ENCODE peak calls at places on chromosomes 6 and 20, in nine cellular contexts. One of them, this sample, is unnamed.

GRCh38 chr6:47252636-47253035 is 57.1 kb downstream of the TNFRSF21 start:
- DNase-seq in pancreas: no peak
- DNase-seq in RWPE1: no peak
- DNase-seq in foreskin keratinocyte: no peak
- DNase-seq in CD8-positive, alpha-beta T cell: no peak
- DNase-seq in H9: no peak
- DNase-seq in body of pancreas: no peak
- DNase-seq in lung: no peak
- DNase-seq in HL-60: no peak
- DNase-seq in this sample: no peak

GRCh38 chr20:63333241-63333836 is 27.8 kb downstream of the CHRNA4 start:
- DNase-seq in lung: no peak
- DNase-seq in HL-60: no peak
- DNase-seq in CD8-positive, alpha-beta T cell: no peak
- DNase-seq in foreskin keratinocyte: no peak
- DNase-seq in RWPE1: peak
- DNase-seq in body of pancreas: no peak
- DNase-seq in H9: no peak
- DNase-seq in pancreas: no peak
- DNase-seq in this sample: no peak

GRCh38 chr6:112234596-112234995 is 19.8 kb downstream of the LAMA4 start:
- DNase-seq in HL-60: no peak
- DNase-seq in body of pancreas: no peak
- DNase-seq in foreskin keratinocyte: no peak
- DNase-seq in CD8-positive, alpha-beta T cell: no peak
- DNase-seq in H9: no peak
- DNase-seq in lung: no peak
- DNase-seq in pancreas: no peak
- DNase-seq in RWPE1: no peak
- DNase-seq in this sample: no peak

GRCh38 chr6:119728935-119729334 is 379.4 kb upstream of the MAN1A1 start:
- DNase-seq in RWPE1: no peak
- DNase-seq in CD8-positive, alpha-beta T cell: no peak
- DNase-seq in HL-60: no peak
- DNase-seq in body of pancreas: no peak
- DNase-seq in pancreas: no peak
- DNase-seq in foreskin keratinocyte: no peak
- DNase-seq in H9: no peak
- DNase-seq in lung: no peak
- DNase-seq in this sample: no peak

GRCh38 chr20:48822879-48823385 is 4.9 kb downstream of the PREX1 start:
- DNase-seq in lung: no peak
- DNase-seq in H9: no peak
- DNase-seq in CD8-positive, alpha-beta T cell: no peak
- DNase-seq in foreskin keratinocyte: no peak
- DNase-seq in RWPE1: no peak
- DNase-seq in HL-60: peak
- DNase-seq in body of pancreas: no peak
- DNase-seq in pancreas: no peak
- DNase-seq in this sample: no peak

GRCh38 chr20:64245746-64246595 is 9.6 kb upstream of the PCMTD2 start:
- DNase-seq in body of pancreas: no peak
- DNase-seq in RWPE1: no peak
- DNase-seq in lung: no peak
- DNase-seq in pancreas: no peak
- DNase-seq in foreskin keratinocyte: no peak
- DNase-seq in HL-60: no peak
- DNase-seq in H9: peak
- DNase-seq in CD8-positive, alpha-beta T cell: no peak
- DNase-seq in this sample: no peak

GRCh38 chr20:24842591-24843442 is 106.3 kb upstream of the CST7 start:
- DNase-seq in lung: no peak
- DNase-seq in H9: no peak
- DNase-seq in HL-60: peak
- DNase-seq in foreskin keratinocyte: no peak
- DNase-seq in CD8-positive, alpha-beta T cell: no peak
- DNase-seq in RWPE1: no peak
- DNase-seq in pancreas: no peak
- DNase-seq in body of pancreas: no peak
- DNase-seq in this sample: no peak

GRCh38 chr6:29685718-29686326 is 4.9 kb upstream of the ZFP57 start:
- DNase-seq in body of pancreas: no peak
- DNase-seq in pancreas: no peak
- DNase-seq in CD8-positive, alpha-beta T cell: no peak
- DNase-seq in foreskin keratinocyte: no peak
- DNase-seq in H9: peak
- DNase-seq in RWPE1: no peak
- DNase-seq in HL-60: no peak
- DNase-seq in lung: no peak
- DNase-seq in this sample: no peak

GRCh38 chr6:135722679-135723078 is 128.8 kb upstream of the PDE7B start:
- DNase-seq in CD8-positive, alpha-beta T cell: no peak
- DNase-seq in H9: no peak
- DNase-seq in pancreas: peak
- DNase-seq in lung: no peak
- DNase-seq in HL-60: no peak
- DNase-seq in RWPE1: peak
- DNase-seq in body of pancreas: no peak
- DNase-seq in foreskin keratinocyte: peak
- DNase-seq in this sample: no peak

GRCh38 chr20:37886851-37887297 is 16.1 kb upstream of the VSTM2L start:
- DNase-seq in pancreas: no peak
- DNase-seq in foreskin keratinocyte: no peak
- DNase-seq in HL-60: peak
- DNase-seq in body of pancreas: no peak
- DNase-seq in CD8-positive, alpha-beta T cell: no peak
- DNase-seq in lung: no peak
- DNase-seq in RWPE1: no peak
- DNase-seq in H9: no peak
- DNase-seq in this sample: no peak

GRCh38 chr6:132153221-132153896 is 202.2 kb upstream of the CCN2 start:
- DNase-seq in lung: no peak
- DNase-seq in H9: no peak
- DNase-seq in RWPE1: no peak
- DNase-seq in foreskin keratinocyte: no peak
- DNase-seq in body of pancreas: no peak
- DNase-seq in HL-60: no peak
- DNase-seq in CD8-positive, alpha-beta T cell: no peak
- DNase-seq in pancreas: no peak
- DNase-seq in this sample: no peak

GRCh38 chr20:6613280-6613861 is 154.1 kb upstream of the BMP2 start:
- DNase-seq in H9: no peak
- DNase-seq in body of pancreas: no peak
- DNase-seq in lung: no peak
- DNase-seq in pancreas: no peak
- DNase-seq in RWPE1: peak
- DNase-seq in HL-60: no peak
- DNase-seq in foreskin keratinocyte: no peak
- DNase-seq in CD8-positive, alpha-beta T cell: no peak
- DNase-seq in this sample: no peak

GRCh38 chr6:126072172-126072571 is 85.8 kb downstream of the TRMT11 start:
- DNase-seq in pancreas: no peak
- DNase-seq in HL-60: no peak
- DNase-seq in CD8-positive, alpha-beta T cell: no peak
- DNase-seq in foreskin keratinocyte: no peak
- DNase-seq in body of pancreas: no peak
- DNase-seq in H9: no peak
- DNase-seq in RWPE1: no peak
- DNase-seq in lung: no peak
- DNase-seq in this sample: no peak

GRCh38 chr6:126072834-126073233 is 86.5 kb downstream of the TRMT11 start:
- DNase-seq in lung: no peak
- DNase-seq in RWPE1: no peak
- DNase-seq in foreskin keratinocyte: no peak
- DNase-seq in pancreas: no peak
- DNase-seq in H9: no peak
- DNase-seq in HL-60: no peak
- DNase-seq in CD8-positive, alpha-beta T cell: no peak
- DNase-seq in body of pancreas: no peak
- DNase-seq in this sample: no peak

GRCh38 chr6:126069457-126069856 is 83.1 kb downstream of the TRMT11 start:
- DNase-seq in pancreas: no peak
- DNase-seq in RWPE1: no peak
- DNase-seq in CD8-positive, alpha-beta T cell: no peak
- DNase-seq in body of pancreas: no peak
- DNase-seq in H9: no peak
- DNase-seq in HL-60: no peak
- DNase-seq in lung: no peak
- DNase-seq in foreskin keratinocyte: no peak
- DNase-seq in this sample: no peak

GRCh38 chr6:126067080-126067479 is 80.7 kb downstream of the TRMT11 start:
- DNase-seq in pancreas: no peak
- DNase-seq in foreskin keratinocyte: no peak
- DNase-seq in HL-60: no peak
- DNase-seq in H9: no peak
- DNase-seq in body of pancreas: no peak
- DNase-seq in RWPE1: no peak
- DNase-seq in lung: no peak
- DNase-seq in CD8-positive, alpha-beta T cell: no peak
- DNase-seq in this sample: no peak

GRCh38 chr6:126071000-126071647 is 84.8 kb downstream of the TRMT11 start:
- DNase-seq in foreskin keratinocyte: no peak
- DNase-seq in lung: no peak
- DNase-seq in HL-60: no peak
- DNase-seq in body of pancreas: no peak
- DNase-seq in pancreas: no peak
- DNase-seq in H9: no peak
- DNase-seq in CD8-positive, alpha-beta T cell: no peak
- DNase-seq in RWPE1: no peak
- DNase-seq in this sample: no peak
- H3K27ac ChIP-seq in foreskin keratinocyte: no peak
- H3K27ac ChIP-seq in lung: peak
- H3K27ac ChIP-seq in HL-60: no peak
- H3K27ac ChIP-seq in body of pancreas: no peak
- H3K27ac ChIP-seq in pancreas: no peak
- H3K27ac ChIP-seq in H9: no peak
- H3K27ac ChIP-seq in CD8-positive, alpha-beta T cell: no peak
- H3K27ac ChIP-seq in RWPE1: no peak
- H3K27ac ChIP-seq in this sample: no peak

DNA sequence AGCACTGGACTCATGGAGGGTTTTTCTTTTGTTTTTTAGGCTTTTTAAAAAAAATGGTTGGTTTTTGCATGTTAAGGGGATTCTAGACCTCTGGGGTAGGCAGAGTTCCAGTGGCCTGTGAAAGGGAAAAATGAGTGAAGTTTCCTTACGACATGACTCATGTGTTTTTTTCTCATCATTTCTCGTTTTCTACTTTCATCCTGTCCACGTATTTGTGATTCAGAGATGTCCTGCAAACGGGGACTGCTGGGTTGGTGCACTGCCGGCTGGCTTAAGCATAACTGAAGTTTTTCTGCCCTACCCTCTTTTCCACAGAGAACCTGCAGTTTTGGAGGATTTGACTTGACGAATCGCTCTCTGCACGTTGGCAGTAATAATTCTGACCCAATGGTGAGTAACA is 182.3 kb downstream of the SASH1 start:
- DNase-seq in body of pancreas: no peak
- DNase-seq in HL-60: no peak
- DNase-seq in CD8-positive, alpha-beta T cell: no peak
- DNase-seq in foreskin keratinocyte: no peak
- DNase-seq in pancreas: no peak
- DNase-seq in lung: no peak
- DNase-seq in H9: no peak
- DNase-seq in RWPE1: no peak
- DNase-seq in this sample: no peak
- H3K27ac ChIP-seq in body of pancreas: no peak
- H3K27ac ChIP-seq in HL-60: no peak
- H3K27ac ChIP-seq in CD8-positive, alpha-beta T cell: no peak
- H3K27ac ChIP-seq in foreskin keratinocyte: no peak
- H3K27ac ChIP-seq in pancreas: no peak
- H3K27ac ChIP-seq in lung: peak
- H3K27ac ChIP-seq in H9: no peak
- H3K27ac ChIP-seq in RWPE1: no peak
- H3K27ac ChIP-seq in this sample: peak

DNA sequence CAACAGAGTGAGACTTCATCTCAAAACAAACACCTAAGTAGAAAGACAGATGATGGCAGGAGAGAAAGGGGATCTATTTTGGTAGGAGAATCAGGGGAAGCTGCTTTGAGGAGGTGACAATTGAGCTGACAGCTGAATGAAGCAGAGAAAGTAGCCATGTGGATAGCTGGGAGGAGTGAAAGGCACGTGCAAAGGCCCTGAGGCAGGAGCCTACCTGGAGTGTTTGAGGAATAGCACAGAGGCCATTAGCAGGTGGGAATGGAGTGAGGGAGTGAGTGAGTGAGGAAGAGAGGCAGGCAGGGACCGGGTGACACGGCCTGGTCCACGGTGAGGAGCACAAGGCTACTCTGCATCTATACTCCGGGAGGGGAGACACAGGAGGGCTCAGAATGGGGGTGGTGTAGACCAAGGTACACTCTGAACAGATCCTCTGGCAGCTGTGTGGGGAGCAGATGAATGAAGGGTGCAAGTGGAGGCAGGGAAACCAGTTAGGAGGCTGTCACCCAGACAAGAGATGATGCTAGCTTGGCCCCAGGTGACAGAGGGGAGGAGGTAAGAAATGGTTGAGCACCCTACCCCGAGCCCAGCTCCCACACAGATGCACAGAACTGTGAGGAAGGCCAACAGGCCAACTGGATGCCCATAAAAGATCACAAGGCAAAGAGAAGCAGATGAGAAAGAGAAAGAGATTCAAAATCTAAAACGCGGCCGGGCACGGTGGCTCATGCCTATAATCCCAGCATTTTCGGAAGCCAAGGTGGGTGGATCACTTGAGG is 43.6 kb downstream of the NFATC2 start:
- DNase-seq in lung: no peak
- DNase-seq in H9: no peak
- DNase-seq in foreskin keratinocyte: no peak
- DNase-seq in HL-60: no peak
- DNase-seq in RWPE1: no peak
- DNase-seq in CD8-positive, alpha-beta T cell: no peak
- DNase-seq in body of pancreas: no peak
- DNase-seq in pancreas: no peak
- DNase-seq in this sample: no peak
- H3K27ac ChIP-seq in lung: no peak
- H3K27ac ChIP-seq in H9: no peak
- H3K27ac ChIP-seq in foreskin keratinocyte: no peak
- H3K27ac ChIP-seq in HL-60: peak
- H3K27ac ChIP-seq in RWPE1: no peak
- H3K27ac ChIP-seq in CD8-positive, alpha-beta T cell: no peak
- H3K27ac ChIP-seq in body of pancreas: no peak
- H3K27ac ChIP-seq in pancreas: no peak
- H3K27ac ChIP-seq in this sample: no peak

DNA sequence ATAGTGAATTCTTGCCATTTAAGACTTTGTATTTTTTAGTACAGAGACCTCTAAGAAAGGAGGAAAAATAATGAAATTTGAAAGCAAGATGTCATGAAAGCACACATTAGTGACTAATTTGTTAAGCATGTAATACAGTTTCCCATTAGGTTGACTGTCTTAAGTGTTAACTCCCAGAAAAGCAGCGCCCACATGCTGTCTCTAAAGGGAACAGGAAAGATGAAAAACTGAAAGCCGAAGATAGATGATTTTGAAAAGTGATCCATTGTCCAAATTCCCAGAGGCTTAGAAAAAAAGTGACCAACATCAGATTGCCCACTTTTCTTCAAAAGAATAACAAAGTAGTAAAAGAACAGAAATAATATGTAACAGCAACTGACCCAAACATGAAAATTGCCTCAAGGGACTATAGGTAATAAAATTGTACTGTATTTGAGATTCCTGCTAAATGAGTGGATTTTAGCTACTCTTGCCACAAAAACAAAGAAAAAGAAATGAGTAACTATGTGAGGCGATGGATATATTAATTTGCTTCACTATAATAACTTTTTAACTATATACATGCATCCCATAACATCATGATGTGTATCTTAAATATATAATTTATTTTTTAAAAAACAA is 83.2 kb upstream of the OGFRL1 start:
- DNase-seq in pancreas: no peak
- DNase-seq in HL-60: no peak
- DNase-seq in RWPE1: no peak
- DNase-seq in foreskin keratinocyte: peak
- DNase-seq in H9: no peak
- DNase-seq in CD8-positive, alpha-beta T cell: no peak
- DNase-seq in lung: no peak
- DNase-seq in body of pancreas: no peak
- DNase-seq in this sample: no peak
- H3K27ac ChIP-seq in pancreas: no peak
- H3K27ac ChIP-seq in HL-60: no peak
- H3K27ac ChIP-seq in RWPE1: no peak
- H3K27ac ChIP-seq in foreskin keratinocyte: no peak
- H3K27ac ChIP-seq in H9: no peak
- H3K27ac ChIP-seq in CD8-positive, alpha-beta T cell: no peak
- H3K27ac ChIP-seq in lung: no peak
- H3K27ac ChIP-seq in body of pancreas: no peak
- H3K27ac ChIP-seq in this sample: no peak